ENCODE peak calls at places on chromosomes 7 and 10, in eight cellular contexts. H is caudate nucleus; Q is cardiac fibroblast; U is tibial nerve; Z is HS-5; S is NCI-H460; B is stimulated activated CD4-positive, alpha-beta T cell treated with anti-CD3 and anti-CD28 coated beads, Interleukin-15, amount 100 ng/mL, for 24 hours; O is AG09319. P is an unnamed sample.
A peak's percentile ranks its signal among the peaks of the same experiment; 100 is the strongest.

GRCh38 chr7:43878867-43879266 is 9.6 kb upstream of the MRPS24 start:
- DNase-seq in Q (peak; percentile 28), Z (no peak), O (no peak), U (no peak), H (no peak), B (no peak), S (no peak), P (no peak)

GRCh38 chr7:33050425-33051318 is 11.9 kb downstream of the NT5C3A start:
- DNase-seq in S (peak; percentile 40), B (no peak), O (no peak), Z (no peak), U (peak; percentile 58), Q (peak; percentile 65), H (no peak), P (no peak)

GRCh38 chr10:75632750-75633462 is 201.5 kb downstream of the LRMDA start:
- DNase-seq in B (no peak), O (no peak), H (no peak), Q (peak; percentile 4), Z (no peak), S (no peak), U (no peak), P (no peak)

GRCh38 chr7:129799350-129799955 is 153.3 kb downstream of the UBE2H start:
- DNase-seq in Q (no peak), S (no peak), Z (no peak), H (no peak), B (no peak), O (no peak), U (no peak), P (no peak)

GRCh38 chr7:105913947-105914346 is 37.5 kb upstream of the ATXN7L1 start:
- DNase-seq in U (no peak), Q (no peak), O (no peak), Z (no peak), B (no peak), S (no peak), H (no peak), P (no peak)

GRCh38 chr10:113959383-113959760 is 84.3 kb upstream of the ADRB1 start:
- DNase-seq in U (no peak), H (no peak), B (no peak), O (no peak), Z (no peak), S (peak; percentile 20), Q (no peak), P (no peak)

GRCh38 chr7:19538036-19538435 is 170.8 kb downstream of the POLR1F start:
- DNase-seq in H (no peak), B (no peak), O (no peak), Q (peak; percentile 32), S (peak; percentile 8), U (no peak), Z (no peak), P (no peak)

GRCh38 chr7:24349339-24349738 is 65.3 kb downstream of the NPY start:
- DNase-seq in U (no peak), S (no peak), Q (no peak), Z (no peak), B (no peak), H (no peak), O (no peak), P (no peak)

GRCh38 chr7:2729893-2730716 is 42.1 kb downstream of the AMZ1 start:
- DNase-seq in B (no peak), Z (no peak), O (no peak), Q (no peak), U (no peak), H (no peak), S (no peak), P (peak; percentile 60)

GRCh38 chr7:47893238-47893637 is 55.0 kb downstream of the PKD1L1 start:
- DNase-seq in S (peak; percentile 4), B (no peak), Q (no peak), H (no peak), O (no peak), U (no peak), Z (no peak), P (no peak)

GRCh38 chr7:28939367-28939766 is 18.8 kb downstream of the TRIL start:
- DNase-seq in Q (no peak), Z (no peak), O (no peak), B (no peak), H (no peak), U (no peak), S (no peak), P (no peak)

GRCh38 chr7:132336797-132337196 is 239.5 kb downstream of the PLXNA4 start:
- DNase-seq in Q (no peak), H (no peak), B (no peak), U (no peak), S (no peak), O (no peak), Z (no peak), P (no peak)

P was measured in amygdala.